ENCODE peak calls at places on chromosome 11, in four cellular contexts. K, X, G and D are unnamed samples.

GRCh38 chr11:57903441-57904123 is 120.1 kb upstream of the OR9Q1 start:
- DNase-seq in K (no peak), G (peak), X (peak), D (no peak)

GRCh38 chr11:131025020-131025419 is 108.7 kb upstream of the SNX19 start:
- DNase-seq in X (no peak), K (no peak), G (peak), D (peak)

GRCh38 chr11:68841718-68842426 is at the start of gene CPT1A:
- DNase-seq in G (peak), K (peak), X (no peak), D (peak)

GRCh38 chr11:94768602-94769511 is 701 bp downstream of the AMOTL1 start:
- DNase-seq in G (peak), X (no peak), K (peak), D (peak)

GRCh38 chr11:67680701-67681472 is 6.5 kb upstream of the ALDH3B2 start:
- DNase-seq in K (peak), G (no peak), X (no peak), D (no peak)

GRCh38 chr11:71265559-71266092 is 13.2 kb upstream of the SHANK2 start:
- DNase-seq in G (no peak), X (no peak), K (no peak), D (no peak)

GRCh38 chr11:65900125-65900898 is at the start of gene FOSL1:
- DNase-seq in G (peak), K (peak), X (peak), D (peak)

GRCh38 chr11:6705905-6706535 is 22.9 kb upstream of the MRPL17 start:
- DNase-seq in X (no peak), G (peak), K (peak), D (peak)

GRCh38 chr11:35041070-35041554 is 97.9 kb upstream of the CD44 start:
- DNase-seq in X (no peak), G (no peak), K (no peak), D (no peak)

GRCh38 chr11:65187971-65188461 is 6.3 kb downstream of the CAPN1 start:
- DNase-seq in G (no peak), K (no peak), X (no peak), D (no peak)

GRCh38 chr11:44018127-44018521 is 29.7 kb upstream of the ACCSL start:
- DNase-seq in G (no peak), X (no peak), K (peak), D (no peak)

GRCh38 chr11:17602105-17603001 is 55.3 kb downstream of the OTOG start:
- DNase-seq in K (no peak), G (no peak), X (no peak), D (no peak)

GRCh38 chr11:119742263-119742861 is 13.4 kb upstream of the NECTIN1 start:
- DNase-seq in X (no peak), G (no peak), K (peak), D (peak)

GRCh38 chr11:125214466-125215204 is 50.1 kb downstream of the PKNOX2 start:
- DNase-seq in G (no peak), K (no peak), X (no peak), D (no peak)

GRCh38 chr11:19055016-19055415 is 5.5 kb downstream of the MRGPRX2 start:
- DNase-seq in G (no peak), K (no peak), X (no peak), D (no peak)

GRCh38 chr11:46737699-46738098 is 18.7 kb downstream of the F2 start:
- DNase-seq in G (no peak), K (no peak), X (no peak), D (no peak)

GRCh38 chr11:57932105-57932504 is 91.6 kb upstream of the OR9Q1 start:
- DNase-seq in K (no peak), G (no peak), X (no peak), D (no peak)

GRCh38 chr11:27249208-27249509 is 113.9 kb downstream of the CCDC34 start:
- DNase-seq in X (no peak), K (no peak), G (no peak), D (no peak)
- H3K4me2 ChIP-seq in X (no peak), K (no peak), G (no peak), D (no peak)

GRCh38 chr11:114618139-114618538 is 22.6 kb upstream of the NXPE4 start:
- DNase-seq in K (no peak), X (no peak), G (no peak), D (no peak)
- TF ChIP-seq POLR2AphosphoS5 in K (no peak), X (no peak), G (no peak), D (no peak)

DNA sequence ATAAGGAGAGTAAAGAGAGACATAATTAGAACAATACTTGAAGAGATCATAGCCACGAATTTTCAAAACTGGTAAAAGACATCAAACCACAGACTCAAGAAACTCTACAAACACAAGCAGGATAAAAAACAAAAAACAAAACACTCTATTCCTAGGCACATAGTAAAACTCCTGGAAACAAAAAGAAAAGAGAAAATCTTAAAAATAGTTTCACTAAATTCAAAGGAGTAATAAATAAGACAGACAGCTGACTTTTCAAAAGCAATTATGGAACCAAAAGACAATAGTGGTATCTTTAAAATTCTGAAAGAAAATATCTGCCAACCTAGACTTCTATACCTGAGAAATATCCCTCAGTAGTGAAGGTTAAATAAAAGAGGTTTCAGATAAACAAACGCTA is 9.2 kb upstream of the NARS2 start:
- DNase-seq in X (no peak), G (no peak), K (no peak), D (no peak)
- TF ChIP-seq YY1 in X (no peak), G (no peak), K (no peak), D (no peak)

GRCh38 chr11:117510646-117511045 is 183.0 kb downstream of the CEP164 start:
- DNase-seq in K (no peak), G (no peak), X (no peak), D (no peak)

GRCh38 chr11:117513666-117514065 is 186.0 kb downstream of the CEP164 start:
- DNase-seq in K (no peak), G (no peak), X (no peak), D (no peak)

GRCh38 chr11:117511981-117512448 is 184.4 kb downstream of the CEP164 start:
- DNase-seq in K (no peak), G (no peak), X (no peak), D (peak)

GRCh38 chr11:117509543-117509942 is 181.9 kb downstream of the CEP164 start:
- DNase-seq in K (no peak), G (no peak), X (no peak), D (no peak)

DNA sequence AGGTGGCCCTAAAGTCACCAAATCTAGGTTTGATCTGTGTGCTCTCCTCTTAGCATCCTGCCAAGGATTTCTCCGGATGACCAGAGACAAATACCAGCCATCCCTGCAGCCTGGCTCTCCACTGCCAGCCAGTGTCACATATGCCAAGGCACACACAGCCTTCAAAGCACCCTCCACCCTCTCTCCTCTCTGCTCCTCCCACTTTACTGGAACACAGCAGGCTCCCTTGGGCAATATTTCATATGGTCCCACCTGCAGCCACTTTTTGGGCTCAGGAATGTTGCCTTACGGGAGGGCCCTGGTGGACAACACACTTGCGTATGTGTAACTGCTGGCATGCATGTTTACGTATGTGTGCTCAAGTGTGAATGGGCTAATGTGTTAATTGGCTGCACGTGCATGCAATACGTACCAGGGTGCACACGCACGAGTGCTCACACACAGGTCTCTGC is 183.9 kb downstream of the CEP164 start:
- DNase-seq in X (no peak), G (no peak), K (no peak), D (peak)
- H3K4me2 ChIP-seq in X (no peak), G (no peak), K (no peak), D (no peak)

DNA sequence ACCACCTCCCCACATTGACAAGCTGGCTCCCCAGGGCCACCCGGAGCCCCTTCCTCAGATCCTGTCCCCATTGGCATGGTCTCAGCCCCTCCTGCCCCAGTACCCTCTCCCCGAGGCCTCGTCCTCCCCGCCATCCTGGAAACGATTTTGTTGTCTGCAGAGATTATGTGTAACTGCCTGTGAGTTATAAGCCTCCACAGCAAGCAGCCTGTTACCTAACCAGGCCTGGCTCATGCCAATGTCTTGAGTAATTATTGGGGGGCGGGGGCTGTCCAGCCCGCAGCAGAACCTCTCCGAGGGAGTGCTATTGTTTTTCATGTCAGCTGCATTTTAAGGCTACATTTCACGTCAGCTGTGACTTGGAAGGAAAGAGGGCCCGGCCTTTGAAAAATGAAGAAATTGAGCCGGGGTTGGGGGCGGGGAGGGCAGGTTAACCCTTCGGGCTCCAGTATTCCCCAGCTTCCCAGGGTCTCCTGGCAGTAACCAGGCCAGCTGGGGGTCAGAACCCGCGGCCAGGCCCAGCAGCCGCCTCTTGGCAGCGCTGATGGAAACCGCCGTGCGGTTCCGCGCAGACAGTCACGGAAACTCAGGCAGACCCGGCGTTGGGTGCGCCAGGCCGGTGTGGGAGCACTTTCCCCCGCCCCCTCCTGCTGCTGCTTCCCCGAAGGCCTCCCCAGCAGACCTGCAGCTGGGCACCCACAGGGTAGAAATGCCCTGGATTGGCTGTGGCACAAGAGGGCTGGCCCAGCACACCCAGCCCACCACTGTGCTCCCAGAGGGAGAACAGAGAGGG is 59.5 kb downstream of the CDKN1C start:
- DNase-seq in K (no peak), X (no peak), G (no peak), D (peak)
- TF ChIP-seq POLR2AphosphoS5 in K (no peak), X (no peak), G (no peak), D (no peak)